ENCODE peak calls at places on chromosomes 7 and 10, in nine cellular contexts. H, G, L, S, B, E, I, Z and W are unnamed samples.
A peak's percentile ranks its signal among the peaks of the same experiment; 100 is the strongest.

GRCh38 chr7:127651556-127652332 is at the start of gene SND1:
- ATAC-seq in H (peak; percentile 91), G (peak; percentile 94), L (peak; percentile 90), S (peak; percentile 98), B (peak; percentile 90), E (peak; percentile 98), I (peak; percentile 96), Z (peak; percentile 95), W (peak; percentile 99)

GRCh38 chr10:107444443-107444842 is 279.9 kb upstream of the SORCS1 start:
- ATAC-seq in H (no peak), G (no peak), L (no peak), S (no peak), B (no peak), E (no peak), I (no peak), Z (no peak), W (no peak)

GRCh38 chr7:154532771-154533170 is 470.2 kb downstream of the PAXIP1 start:
- ATAC-seq in H (no peak), G (no peak), L (no peak), S (no peak), B (no peak), E (no peak), I (no peak), Z (no peak), W (no peak)

GRCh38 chr10:114714281-114714741 is 56.2 kb upstream of the ABLIM1 start:
- ATAC-seq in H (peak; percentile 92), G (no peak), L (no peak), S (peak; percentile 89), B (no peak), E (peak; percentile 66), I (no peak), Z (peak; percentile 85), W (peak; percentile 75)

GRCh38 chr7:33500590-33500989 is 371.2 kb downstream of the BBS9 start:
- ATAC-seq in H (no peak), G (no peak), L (no peak), S (peak; percentile 59), B (no peak), E (peak; percentile 81), I (no peak), Z (no peak), W (no peak)

GRCh38 chr10:118694848-118695247 is 59.9 kb downstream of the CACUL1 start:
- ATAC-seq in H (no peak), G (no peak), L (no peak), S (no peak), B (no peak), E (no peak), I (no peak), Z (no peak), W (no peak)

GRCh38 chr7:68684246-68684850 is 913.9 kb upstream of the AUTS2 start:
- ATAC-seq in H (no peak), G (no peak), L (no peak), S (no peak), B (no peak), E (no peak), I (no peak), Z (no peak), W (no peak)

GRCh38 chr10:34194259-34194658 is 620.8 kb downstream of the PARD3 start:
- ATAC-seq in H (no peak), G (no peak), L (no peak), S (no peak), B (no peak), E (no peak), I (no peak), Z (no peak), W (no peak)